ENCODE peak calls at places on chromosomes 7 and 10, in nine cellular contexts. J is adrenal gland; Q is mucosa of gallbladder; O is neuronal stem cell; F is epithelial cell of esophagus; E is Right ventricle myocardium superior; P is retina; L is CD8-positive, alpha-beta T cell; S is ovary. K is an unnamed sample.

GRCh38 chr10:61761825-61762217 is 99.1 kb downstream of the CABCOCO1 start:
- DNase-seq in S (no peak), O (no peak), E (no peak), Q (no peak), P (no peak), L (no peak), J (no peak), F (no peak), K (no peak)

GRCh38 chr7:17027803-17028163 is 146.0 kb upstream of the AGR3 start:
- DNase-seq in O (no peak), S (no peak), F (peak; percentile 55), E (no peak), Q (no peak), L (no peak), P (no peak), J (no peak), K (no peak)

GRCh38 chr10:123974406-123974805 is 82.8 kb upstream of the CPXM2 start:
- DNase-seq in Q (no peak), L (no peak), F (peak; percentile 46), E (no peak), S (no peak), P (no peak), J (no peak), O (no peak), K (peak; percentile 55)

GRCh38 chr7:75872073-75872782 is 6.6 kb upstream of the RHBDD2 start:
- DNase-seq in O (no peak), L (no peak), J (peak; percentile 57), P (no peak), Q (no peak), F (no peak), S (no peak), E (no peak), K (no peak)

GRCh38 chr7:79770970-79771369 is 317.5 kb upstream of the MAGI2 start:
- DNase-seq in S (no peak), E (no peak), Q (no peak), J (no peak), L (no peak), P (no peak), O (no peak), F (no peak), K (no peak)

GRCh38 chr7:1674161-1675035 is 4.3 kb downstream of the ELFN1 start:
- DNase-seq in S (no peak), O (no peak), Q (no peak), J (no peak), P (no peak), E (no peak), L (no peak), F (no peak), K (no peak)

GRCh38 chr7:30713397-30713796 is 31.1 kb upstream of the CRHR2 start:
- DNase-seq in Q (no peak), E (no peak), O (no peak), J (no peak), P (no peak), S (no peak), F (peak; percentile 71), L (no peak), K (no peak)

GRCh38 chr7:114273218-114273617 is 141.4 kb upstream of the FOXP2 start:
- DNase-seq in E (no peak), J (no peak), P (no peak), Q (no peak), L (no peak), S (no peak), O (no peak), F (no peak), K (no peak)

GRCh38 chr7:28036748-28037147 is 143.8 kb downstream of the JAZF1 start:
- DNase-seq in P (no peak), J (no peak), L (no peak), Q (no peak), S (no peak), F (peak; percentile 16), E (no peak), O (no peak), K (no peak)

GRCh38 chr7:44846816-44847508 is 925 bp downstream of the H2AZ2 start:
- DNase-seq in P (no peak), L (no peak), Q (no peak), O (no peak), E (no peak), J (no peak), S (no peak), F (no peak), K (no peak)

GRCh38 chr7:42457663-42458062 is 220.7 kb upstream of the GLI3 start:
- DNase-seq in S (no peak), O (no peak), P (no peak), L (no peak), E (no peak), Q (no peak), J (no peak), F (no peak), K (no peak)

GRCh38 chr10:75014516-75015230 is 96.8 kb upstream of the SAMD8 start:
- DNase-seq in F (no peak), P (no peak), O (no peak), E (no peak), J (no peak), Q (no peak), S (no peak), L (peak; percentile 11), K (no peak)

GRCh38 chr7:1460757-1461639 is 1.7 kb upstream of the MICALL2 start:
- DNase-seq in P (peak; percentile 10), L (no peak), F (peak; percentile 42), Q (peak; percentile 75), S (peak; percentile 54), J (peak; percentile 87), E (peak; percentile 80), O (no peak), K (no peak)

GRCh38 chr7:36875794-36876193 is 151.5 kb upstream of the AOAH start:
- DNase-seq in F (peak; percentile 42), E (no peak), O (peak; percentile 21), Q (no peak), J (no peak), P (peak; percentile 31), S (no peak), L (no peak), K (no peak)

GRCh38 chr10:6912424-6912823 is 332.3 kb upstream of the PRKCQ start:
- DNase-seq in E (no peak), P (peak; percentile 61), L (no peak), Q (no peak), F (peak; percentile 84), O (no peak), S (peak; percentile 30), J (peak; percentile 61), K (no peak)

GRCh38 chr7:116315293-116315692 is 105.0 kb downstream of the TES start:
- DNase-seq in L (no peak), O (no peak), Q (no peak), E (no peak), P (no peak), J (no peak), S (no peak), F (peak; percentile 99), K (no peak)

GRCh38 chr10:384538-385305 is 249.5 kb downstream of the ZMYND11 start:
- DNase-seq in F (no peak), O (no peak), P (no peak), L (no peak), Q (no peak), S (no peak), J (no peak), E (no peak), K (no peak)

GRCh38 chr10:96588601-96589419 is 2.0 kb upstream of the TM9SF3 start:
- DNase-seq in F (peak; percentile 85), J (no peak), S (no peak), Q (no peak), O (no peak), P (no peak), E (no peak), L (no peak), K (no peak)

GRCh38 chr7:29826904-29827303 is 20.6 kb downstream of the WIPF3 start:
- DNase-seq in S (no peak), O (no peak), J (no peak), E (no peak), F (no peak), P (no peak), Q (no peak), L (no peak), K (no peak)